ENCODE peak calls at places on chromosomes 2 and 18, in nine cellular contexts. One of them, this sample, is unnamed.
A peak's percentile ranks its signal among the peaks of the same experiment; 100 is the strongest.

GRCh38 chr18:50374753-50375391 is at the start of gene SKA1:
- DNase-seq in ecto neural progenitor cell: peak; percentile 97
- DNase-seq in stimulated activated CD4-positive, alpha-beta T cell treated with anti-CD3 and anti-CD28 coated beads, Interleukin-12 subunit alpha, Interleukin-12 subunit beta, amount 100 ng/mL, for 48 hours: peak; percentile 78
- DNase-seq in NCI-H1105 treated with DMSO at 0.1 percent for 48 hours: peak; percentile 93
- DNase-seq in fibroblast of the aortic adventitia: peak; percentile 91
- DNase-seq in Calu3: peak; percentile 93
- DNase-seq in RKO: peak; percentile 94
- DNase-seq in endothelial cell: peak; percentile 96
- DNase-seq in MM.1S: peak; percentile 95
- DNase-seq in this sample: peak; percentile 90

GRCh38 chr2:34787341-34787740 is 1188.2 kb upstream of the FAM98A start:
- DNase-seq in ecto neural progenitor cell: no peak
- DNase-seq in stimulated activated CD4-positive, alpha-beta T cell treated with anti-CD3 and anti-CD28 coated beads, Interleukin-12 subunit alpha, Interleukin-12 subunit beta, amount 100 ng/mL, for 48 hours: no peak
- DNase-seq in NCI-H1105 treated with DMSO at 0.1 percent for 48 hours: no peak
- DNase-seq in fibroblast of the aortic adventitia: no peak
- DNase-seq in Calu3: no peak
- DNase-seq in RKO: no peak
- DNase-seq in endothelial cell: no peak
- DNase-seq in MM.1S: no peak
- DNase-seq in this sample: no peak

GRCh38 chr2:17867133-17867532 is 11.3 kb upstream of the KCNS3 start:
- DNase-seq in ecto neural progenitor cell: no peak
- DNase-seq in stimulated activated CD4-positive, alpha-beta T cell treated with anti-CD3 and anti-CD28 coated beads, Interleukin-12 subunit alpha, Interleukin-12 subunit beta, amount 100 ng/mL, for 48 hours: no peak
- DNase-seq in NCI-H1105 treated with DMSO at 0.1 percent for 48 hours: no peak
- DNase-seq in fibroblast of the aortic adventitia: no peak
- DNase-seq in Calu3: no peak
- DNase-seq in RKO: no peak
- DNase-seq in endothelial cell: no peak
- DNase-seq in MM.1S: no peak
- DNase-seq in this sample: no peak

GRCh38 chr18:48904847-48905394 is 45.8 kb downstream of the SMAD7 start:
- DNase-seq in ecto neural progenitor cell: peak; percentile 8
- DNase-seq in stimulated activated CD4-positive, alpha-beta T cell treated with anti-CD3 and anti-CD28 coated beads, Interleukin-12 subunit alpha, Interleukin-12 subunit beta, amount 100 ng/mL, for 48 hours: no peak
- DNase-seq in NCI-H1105 treated with DMSO at 0.1 percent for 48 hours: no peak
- DNase-seq in fibroblast of the aortic adventitia: no peak
- DNase-seq in Calu3: no peak
- DNase-seq in RKO: no peak
- DNase-seq in endothelial cell: no peak
- DNase-seq in MM.1S: no peak
- DNase-seq in this sample: no peak

GRCh38 chr2:42905341-42906114 is 113.1 kb upstream of the HAAO start:
- DNase-seq in ecto neural progenitor cell: no peak
- DNase-seq in stimulated activated CD4-positive, alpha-beta T cell treated with anti-CD3 and anti-CD28 coated beads, Interleukin-12 subunit alpha, Interleukin-12 subunit beta, amount 100 ng/mL, for 48 hours: no peak
- DNase-seq in NCI-H1105 treated with DMSO at 0.1 percent for 48 hours: no peak
- DNase-seq in fibroblast of the aortic adventitia: peak; percentile 62
- DNase-seq in Calu3: no peak
- DNase-seq in RKO: no peak
- DNase-seq in endothelial cell: no peak
- DNase-seq in MM.1S: no peak
- DNase-seq in this sample: no peak

GRCh38 chr2:96665083-96665569 is 22.6 kb downstream of the FER1L5 start:
- DNase-seq in ecto neural progenitor cell: no peak
- DNase-seq in stimulated activated CD4-positive, alpha-beta T cell treated with anti-CD3 and anti-CD28 coated beads, Interleukin-12 subunit alpha, Interleukin-12 subunit beta, amount 100 ng/mL, for 48 hours: no peak
- DNase-seq in NCI-H1105 treated with DMSO at 0.1 percent for 48 hours: no peak
- DNase-seq in fibroblast of the aortic adventitia: peak; percentile 99
- DNase-seq in Calu3: peak; percentile 68
- DNase-seq in RKO: peak; percentile 37
- DNase-seq in endothelial cell: no peak
- DNase-seq in MM.1S: no peak
- DNase-seq in this sample: peak; percentile 83

GRCh38 chr18:24741961-24742738 is 281.7 kb downstream of the HRH4 start:
- DNase-seq in ecto neural progenitor cell: no peak
- DNase-seq in stimulated activated CD4-positive, alpha-beta T cell treated with anti-CD3 and anti-CD28 coated beads, Interleukin-12 subunit alpha, Interleukin-12 subunit beta, amount 100 ng/mL, for 48 hours: no peak
- DNase-seq in NCI-H1105 treated with DMSO at 0.1 percent for 48 hours: no peak
- DNase-seq in fibroblast of the aortic adventitia: peak; percentile 21
- DNase-seq in Calu3: no peak
- DNase-seq in RKO: no peak
- DNase-seq in endothelial cell: no peak
- DNase-seq in MM.1S: no peak
- DNase-seq in this sample: no peak

GRCh38 chr2:145230546-145230945 is 710.6 kb upstream of the ZEB2 start:
- DNase-seq in ecto neural progenitor cell: no peak
- DNase-seq in stimulated activated CD4-positive, alpha-beta T cell treated with anti-CD3 and anti-CD28 coated beads, Interleukin-12 subunit alpha, Interleukin-12 subunit beta, amount 100 ng/mL, for 48 hours: no peak
- DNase-seq in NCI-H1105 treated with DMSO at 0.1 percent for 48 hours: no peak
- DNase-seq in fibroblast of the aortic adventitia: peak; percentile 4
- DNase-seq in Calu3: no peak
- DNase-seq in RKO: no peak
- DNase-seq in endothelial cell: no peak
- DNase-seq in MM.1S: no peak
- DNase-seq in this sample: no peak

GRCh38 chr2:31011565-31011964 is 126.7 kb downstream of the GALNT14 start:
- DNase-seq in ecto neural progenitor cell: no peak
- DNase-seq in stimulated activated CD4-positive, alpha-beta T cell treated with anti-CD3 and anti-CD28 coated beads, Interleukin-12 subunit alpha, Interleukin-12 subunit beta, amount 100 ng/mL, for 48 hours: no peak
- DNase-seq in NCI-H1105 treated with DMSO at 0.1 percent for 48 hours: no peak
- DNase-seq in fibroblast of the aortic adventitia: no peak
- DNase-seq in Calu3: no peak
- DNase-seq in RKO: no peak
- DNase-seq in endothelial cell: no peak
- DNase-seq in MM.1S: no peak
- DNase-seq in this sample: no peak

GRCh38 chr18:34734048-34734447 is 23.9 kb downstream of the DTNA start:
- DNase-seq in ecto neural progenitor cell: no peak
- DNase-seq in stimulated activated CD4-positive, alpha-beta T cell treated with anti-CD3 and anti-CD28 coated beads, Interleukin-12 subunit alpha, Interleukin-12 subunit beta, amount 100 ng/mL, for 48 hours: no peak
- DNase-seq in NCI-H1105 treated with DMSO at 0.1 percent for 48 hours: no peak
- DNase-seq in fibroblast of the aortic adventitia: no peak
- DNase-seq in Calu3: no peak
- DNase-seq in RKO: no peak
- DNase-seq in endothelial cell: no peak
- DNase-seq in MM.1S: no peak
- DNase-seq in this sample: no peak

GRCh38 chr2:53905396-53905795 is 45.6 kb upstream of the GPR75 start:
- DNase-seq in ecto neural progenitor cell: no peak
- DNase-seq in stimulated activated CD4-positive, alpha-beta T cell treated with anti-CD3 and anti-CD28 coated beads, Interleukin-12 subunit alpha, Interleukin-12 subunit beta, amount 100 ng/mL, for 48 hours: no peak
- DNase-seq in NCI-H1105 treated with DMSO at 0.1 percent for 48 hours: no peak
- DNase-seq in fibroblast of the aortic adventitia: no peak
- DNase-seq in Calu3: no peak
- DNase-seq in RKO: no peak
- DNase-seq in endothelial cell: no peak
- DNase-seq in MM.1S: no peak
- DNase-seq in this sample: no peak

GRCh38 chr2:146978891-146979555 is 865.8 kb upstream of the ACVR2A start:
- DNase-seq in ecto neural progenitor cell: no peak
- DNase-seq in stimulated activated CD4-positive, alpha-beta T cell treated with anti-CD3 and anti-CD28 coated beads, Interleukin-12 subunit alpha, Interleukin-12 subunit beta, amount 100 ng/mL, for 48 hours: no peak
- DNase-seq in NCI-H1105 treated with DMSO at 0.1 percent for 48 hours: no peak
- DNase-seq in fibroblast of the aortic adventitia: peak; percentile 84
- DNase-seq in Calu3: no peak
- DNase-seq in RKO: no peak
- DNase-seq in endothelial cell: no peak
- DNase-seq in MM.1S: no peak
- DNase-seq in this sample: no peak

GRCh38 chr18:40431071-40431998 is 1523.7 kb upstream of the PIK3C3 start:
- DNase-seq in ecto neural progenitor cell: no peak
- DNase-seq in stimulated activated CD4-positive, alpha-beta T cell treated with anti-CD3 and anti-CD28 coated beads, Interleukin-12 subunit alpha, Interleukin-12 subunit beta, amount 100 ng/mL, for 48 hours: no peak
- DNase-seq in NCI-H1105 treated with DMSO at 0.1 percent for 48 hours: peak; percentile 53
- DNase-seq in fibroblast of the aortic adventitia: no peak
- DNase-seq in Calu3: no peak
- DNase-seq in RKO: no peak
- DNase-seq in endothelial cell: no peak
- DNase-seq in MM.1S: no peak
- DNase-seq in this sample: no peak

GRCh38 chr2:237896507-237896892 is 37.1 kb downstream of the RAMP1 start:
- DNase-seq in ecto neural progenitor cell: no peak
- DNase-seq in stimulated activated CD4-positive, alpha-beta T cell treated with anti-CD3 and anti-CD28 coated beads, Interleukin-12 subunit alpha, Interleukin-12 subunit beta, amount 100 ng/mL, for 48 hours: no peak
- DNase-seq in NCI-H1105 treated with DMSO at 0.1 percent for 48 hours: no peak
- DNase-seq in fibroblast of the aortic adventitia: peak; percentile 17
- DNase-seq in Calu3: no peak
- DNase-seq in RKO: no peak
- DNase-seq in endothelial cell: no peak
- DNase-seq in MM.1S: no peak
- DNase-seq in this sample: no peak

GRCh38 chr2:196170202-196170680 is 1.1 kb downstream of the STK17B start:
- DNase-seq in ecto neural progenitor cell: no peak
- DNase-seq in stimulated activated CD4-positive, alpha-beta T cell treated with anti-CD3 and anti-CD28 coated beads, Interleukin-12 subunit alpha, Interleukin-12 subunit beta, amount 100 ng/mL, for 48 hours: no peak
- DNase-seq in NCI-H1105 treated with DMSO at 0.1 percent for 48 hours: peak; percentile 50
- DNase-seq in fibroblast of the aortic adventitia: peak; percentile 58
- DNase-seq in Calu3: peak; percentile 39
- DNase-seq in RKO: peak; percentile 77
- DNase-seq in endothelial cell: no peak
- DNase-seq in MM.1S: peak; percentile 69
- DNase-seq in this sample: peak; percentile 58

GRCh38 chr2:25972049-25972823 is 10.1 kb downstream of the KIF3C start:
- DNase-seq in ecto neural progenitor cell: no peak
- DNase-seq in stimulated activated CD4-positive, alpha-beta T cell treated with anti-CD3 and anti-CD28 coated beads, Interleukin-12 subunit alpha, Interleukin-12 subunit beta, amount 100 ng/mL, for 48 hours: no peak
- DNase-seq in NCI-H1105 treated with DMSO at 0.1 percent for 48 hours: no peak
- DNase-seq in fibroblast of the aortic adventitia: peak; percentile 70
- DNase-seq in Calu3: no peak
- DNase-seq in RKO: no peak
- DNase-seq in endothelial cell: no peak
- DNase-seq in MM.1S: no peak
- DNase-seq in this sample: no peak

GRCh38 chr2:55553321-55553720 is 33.8 kb downstream of the CFAP36 start:
- DNase-seq in ecto neural progenitor cell: no peak
- DNase-seq in stimulated activated CD4-positive, alpha-beta T cell treated with anti-CD3 and anti-CD28 coated beads, Interleukin-12 subunit alpha, Interleukin-12 subunit beta, amount 100 ng/mL, for 48 hours: no peak
- DNase-seq in NCI-H1105 treated with DMSO at 0.1 percent for 48 hours: no peak
- DNase-seq in fibroblast of the aortic adventitia: no peak
- DNase-seq in Calu3: no peak
- DNase-seq in RKO: no peak
- DNase-seq in endothelial cell: no peak
- DNase-seq in MM.1S: no peak
- DNase-seq in this sample: no peak

GRCh38 chr18:8448091-8448490 is 161.1 kb upstream of the RAB12 start:
- DNase-seq in ecto neural progenitor cell: no peak
- DNase-seq in stimulated activated CD4-positive, alpha-beta T cell treated with anti-CD3 and anti-CD28 coated beads, Interleukin-12 subunit alpha, Interleukin-12 subunit beta, amount 100 ng/mL, for 48 hours: no peak
- DNase-seq in NCI-H1105 treated with DMSO at 0.1 percent for 48 hours: no peak
- DNase-seq in fibroblast of the aortic adventitia: peak; percentile 36
- DNase-seq in Calu3: no peak
- DNase-seq in RKO: no peak
- DNase-seq in endothelial cell: no peak
- DNase-seq in MM.1S: no peak
- DNase-seq in this sample: no peak

GRCh38 chr2:217360781-217361485 is 501.1 kb upstream of the TNP1 start:
- DNase-seq in ecto neural progenitor cell: no peak
- DNase-seq in stimulated activated CD4-positive, alpha-beta T cell treated with anti-CD3 and anti-CD28 coated beads, Interleukin-12 subunit alpha, Interleukin-12 subunit beta, amount 100 ng/mL, for 48 hours: no peak
- DNase-seq in NCI-H1105 treated with DMSO at 0.1 percent for 48 hours: no peak
- DNase-seq in fibroblast of the aortic adventitia: peak; percentile 98
- DNase-seq in Calu3: no peak
- DNase-seq in RKO: no peak
- DNase-seq in endothelial cell: no peak
- DNase-seq in MM.1S: no peak
- DNase-seq in this sample: peak; percentile 13

GRCh38 chr2:239462671-239463506 is 62.1 kb upstream of the HDAC4 start:
- DNase-seq in ecto neural progenitor cell: peak; percentile 41
- DNase-seq in stimulated activated CD4-positive, alpha-beta T cell treated with anti-CD3 and anti-CD28 coated beads, Interleukin-12 subunit alpha, Interleukin-12 subunit beta, amount 100 ng/mL, for 48 hours: no peak
- DNase-seq in NCI-H1105 treated with DMSO at 0.1 percent for 48 hours: no peak
- DNase-seq in fibroblast of the aortic adventitia: no peak
- DNase-seq in Calu3: no peak
- DNase-seq in RKO: no peak
- DNase-seq in endothelial cell: no peak
- DNase-seq in MM.1S: no peak
- DNase-seq in this sample: no peak